ENCODE peak calls at places on chromosomes 12 and 14, in seven cellular contexts. One of them, this sample, is unnamed.

GRCh38 chr12:79911889-79912656 is 22.8 kb downstream of the PPP1R12A start:
- DNase-seq in dorsolateral prefrontal cortex: no peak
- DNase-seq in aorta: no peak
- DNase-seq in naive thymus-derived CD4-positive, alpha-beta T cell: no peak
- DNase-seq in PC-9: no peak
- DNase-seq in tibial artery: no peak
- DNase-seq in CD8-positive, alpha-beta T cell: no peak
- DNase-seq in this sample: no peak

GRCh38 chr12:13941258-13942249 is 39.8 kb downstream of the GRIN2B start:
- DNase-seq in tibial artery: peak; percentile 26
- DNase-seq in dorsolateral prefrontal cortex: no peak
- DNase-seq in PC-9: peak; percentile 53
- DNase-seq in CD8-positive, alpha-beta T cell: no peak
- DNase-seq in naive thymus-derived CD4-positive, alpha-beta T cell: no peak
- DNase-seq in aorta: no peak
- DNase-seq in this sample: peak; percentile 27

GRCh38 chr12:47838286-47838931 is 18.7 kb upstream of the HDAC7 start:
- DNase-seq in CD8-positive, alpha-beta T cell: peak; percentile 42
- DNase-seq in dorsolateral prefrontal cortex: peak; percentile 32
- DNase-seq in aorta: no peak
- DNase-seq in tibial artery: no peak
- DNase-seq in PC-9: peak; percentile 29
- DNase-seq in naive thymus-derived CD4-positive, alpha-beta T cell: no peak
- DNase-seq in this sample: no peak

GRCh38 chr12:11580125-11580751 is 69.2 kb upstream of the ETV6 start:
- DNase-seq in PC-9: peak; percentile 91
- DNase-seq in CD8-positive, alpha-beta T cell: no peak
- DNase-seq in aorta: no peak
- DNase-seq in dorsolateral prefrontal cortex: no peak
- DNase-seq in naive thymus-derived CD4-positive, alpha-beta T cell: no peak
- DNase-seq in tibial artery: peak; percentile 42
- DNase-seq in this sample: peak; percentile 95

GRCh38 chr12:113159937-113160336 is 10.4 kb downstream of the CFAP73 start:
- DNase-seq in CD8-positive, alpha-beta T cell: no peak
- DNase-seq in PC-9: no peak
- DNase-seq in aorta: no peak
- DNase-seq in tibial artery: no peak
- DNase-seq in naive thymus-derived CD4-positive, alpha-beta T cell: no peak
- DNase-seq in dorsolateral prefrontal cortex: peak; percentile 38
- DNase-seq in this sample: no peak

GRCh38 chr12:122079532-122080081 is 1.1 kb downstream of the MLXIP start:
- DNase-seq in tibial artery: no peak
- DNase-seq in PC-9: no peak
- DNase-seq in naive thymus-derived CD4-positive, alpha-beta T cell: no peak
- DNase-seq in CD8-positive, alpha-beta T cell: peak; percentile 23
- DNase-seq in aorta: no peak
- DNase-seq in dorsolateral prefrontal cortex: no peak
- DNase-seq in this sample: no peak

GRCh38 chr12:123150804-123151678 is at the start of gene PITPNM2:
- DNase-seq in CD8-positive, alpha-beta T cell: peak; percentile 66
- DNase-seq in PC-9: peak; percentile 57
- DNase-seq in aorta: peak; percentile 89
- DNase-seq in naive thymus-derived CD4-positive, alpha-beta T cell: peak; percentile 69
- DNase-seq in dorsolateral prefrontal cortex: peak; percentile 46
- DNase-seq in tibial artery: peak; percentile 51
- DNase-seq in this sample: no peak

GRCh38 chr14:63192085-63192484 is 12.2 kb upstream of the RHOJ start:
- DNase-seq in tibial artery: no peak
- DNase-seq in aorta: no peak
- DNase-seq in PC-9: no peak
- DNase-seq in CD8-positive, alpha-beta T cell: no peak
- DNase-seq in dorsolateral prefrontal cortex: no peak
- DNase-seq in naive thymus-derived CD4-positive, alpha-beta T cell: no peak
- DNase-seq in this sample: no peak

GRCh38 chr12:42502671-42503070 is 86.9 kb downstream of the PRICKLE1 start:
- DNase-seq in aorta: no peak
- DNase-seq in naive thymus-derived CD4-positive, alpha-beta T cell: no peak
- DNase-seq in PC-9: no peak
- DNase-seq in dorsolateral prefrontal cortex: no peak
- DNase-seq in CD8-positive, alpha-beta T cell: no peak
- DNase-seq in tibial artery: no peak
- DNase-seq in this sample: no peak

GRCh38 chr12:58364389-58365086 is 423.2 kb downstream of the ATP23 start:
- DNase-seq in aorta: no peak
- DNase-seq in CD8-positive, alpha-beta T cell: no peak
- DNase-seq in tibial artery: no peak
- DNase-seq in dorsolateral prefrontal cortex: no peak
- DNase-seq in PC-9: peak; percentile 19
- DNase-seq in naive thymus-derived CD4-positive, alpha-beta T cell: no peak
- DNase-seq in this sample: peak; percentile 81

GRCh38 chr12:105352940-105353635 is 22.6 kb downstream of the C12orf75 start:
- DNase-seq in PC-9: no peak
- DNase-seq in dorsolateral prefrontal cortex: no peak
- DNase-seq in tibial artery: no peak
- DNase-seq in naive thymus-derived CD4-positive, alpha-beta T cell: no peak
- DNase-seq in CD8-positive, alpha-beta T cell: no peak
- DNase-seq in aorta: no peak
- DNase-seq in this sample: no peak

GRCh38 chr12:19572920-19573558 is 133.7 kb downstream of the AEBP2 start:
- DNase-seq in PC-9: peak; percentile 41
- DNase-seq in dorsolateral prefrontal cortex: no peak
- DNase-seq in tibial artery: no peak
- DNase-seq in CD8-positive, alpha-beta T cell: no peak
- DNase-seq in aorta: no peak
- DNase-seq in naive thymus-derived CD4-positive, alpha-beta T cell: peak; percentile 6
- DNase-seq in this sample: no peak

GRCh38 chr12:130017571-130018449 is 114.0 kb upstream of the TMEM132D start:
- DNase-seq in naive thymus-derived CD4-positive, alpha-beta T cell: no peak
- DNase-seq in aorta: no peak
- DNase-seq in CD8-positive, alpha-beta T cell: no peak
- DNase-seq in PC-9: no peak
- DNase-seq in tibial artery: no peak
- DNase-seq in dorsolateral prefrontal cortex: peak; percentile 80
- DNase-seq in this sample: no peak

GRCh38 chr12:121838096-121838495 is 20.6 kb downstream of the HPD start:
- DNase-seq in tibial artery: no peak
- DNase-seq in CD8-positive, alpha-beta T cell: no peak
- DNase-seq in PC-9: no peak
- DNase-seq in naive thymus-derived CD4-positive, alpha-beta T cell: no peak
- DNase-seq in dorsolateral prefrontal cortex: no peak
- DNase-seq in aorta: no peak
- DNase-seq in this sample: no peak

GRCh38 chr14:82905762-82906161 is 1372.1 kb upstream of the SEL1L start:
- DNase-seq in PC-9: no peak
- DNase-seq in tibial artery: no peak
- DNase-seq in CD8-positive, alpha-beta T cell: no peak
- DNase-seq in aorta: no peak
- DNase-seq in naive thymus-derived CD4-positive, alpha-beta T cell: no peak
- DNase-seq in dorsolateral prefrontal cortex: no peak
- DNase-seq in this sample: no peak

GRCh38 chr14:56213288-56213687 is 95.1 kb downstream of the PELI2 start:
- DNase-seq in dorsolateral prefrontal cortex: no peak
- DNase-seq in tibial artery: no peak
- DNase-seq in CD8-positive, alpha-beta T cell: no peak
- DNase-seq in aorta: no peak
- DNase-seq in PC-9: no peak
- DNase-seq in naive thymus-derived CD4-positive, alpha-beta T cell: no peak
- DNase-seq in this sample: no peak

GRCh38 chr14:56211124-56211523 is 92.9 kb downstream of the PELI2 start:
- DNase-seq in dorsolateral prefrontal cortex: no peak
- DNase-seq in PC-9: no peak
- DNase-seq in tibial artery: no peak
- DNase-seq in CD8-positive, alpha-beta T cell: no peak
- DNase-seq in aorta: no peak
- DNase-seq in naive thymus-derived CD4-positive, alpha-beta T cell: no peak
- DNase-seq in this sample: no peak

GRCh38 chr14:56210570-56210969 is 92.4 kb downstream of the PELI2 start:
- DNase-seq in naive thymus-derived CD4-positive, alpha-beta T cell: no peak
- DNase-seq in PC-9: no peak
- DNase-seq in aorta: no peak
- DNase-seq in dorsolateral prefrontal cortex: no peak
- DNase-seq in CD8-positive, alpha-beta T cell: no peak
- DNase-seq in tibial artery: no peak
- DNase-seq in this sample: no peak

GRCh38 chr14:56211844-56212243 is 93.6 kb downstream of the PELI2 start:
- DNase-seq in naive thymus-derived CD4-positive, alpha-beta T cell: no peak
- DNase-seq in PC-9: no peak
- DNase-seq in aorta: no peak
- DNase-seq in dorsolateral prefrontal cortex: no peak
- DNase-seq in CD8-positive, alpha-beta T cell: no peak
- DNase-seq in tibial artery: no peak
- DNase-seq in this sample: no peak

DNA sequence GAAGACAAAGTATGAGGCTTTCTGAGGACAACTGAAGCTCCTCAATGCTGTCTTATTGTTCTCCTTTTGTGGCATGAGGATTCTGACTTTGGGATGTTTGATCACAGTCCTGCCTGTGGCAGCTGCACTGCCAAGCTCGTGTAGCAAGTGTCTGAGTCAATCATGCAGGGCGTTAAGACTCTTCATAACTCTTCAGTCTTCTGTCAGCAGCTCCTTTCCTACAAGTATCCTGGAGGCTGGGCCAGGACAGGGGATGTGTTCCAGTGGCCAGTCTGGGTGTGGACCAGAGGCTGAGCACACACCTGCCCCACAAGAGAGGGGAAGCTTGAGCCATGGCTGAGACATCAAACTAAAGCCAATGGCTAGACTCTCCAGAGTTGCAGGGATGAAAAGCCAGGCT is 94.3 kb downstream of the PELI2 start:
- DNase-seq in aorta: no peak
- DNase-seq in CD8-positive, alpha-beta T cell: no peak
- DNase-seq in naive thymus-derived CD4-positive, alpha-beta T cell: no peak
- DNase-seq in tibial artery: no peak
- DNase-seq in PC-9: no peak
- DNase-seq in dorsolateral prefrontal cortex: no peak
- DNase-seq in this sample: no peak
- H3K27ac ChIP-seq in aorta: no peak overlapping the region
- H3K27ac ChIP-seq in CD8-positive, alpha-beta T cell: no peak overlapping the region
- H3K27ac ChIP-seq in naive thymus-derived CD4-positive, alpha-beta T cell: no peak overlapping the region
- H3K27ac ChIP-seq in tibial artery: no peak overlapping the region
- H3K27ac ChIP-seq in PC-9: no peak overlapping the region
- H3K27ac ChIP-seq in dorsolateral prefrontal cortex: no peak overlapping the region
- H3K27ac ChIP-seq in this sample: no peak overlapping the region

DNA sequence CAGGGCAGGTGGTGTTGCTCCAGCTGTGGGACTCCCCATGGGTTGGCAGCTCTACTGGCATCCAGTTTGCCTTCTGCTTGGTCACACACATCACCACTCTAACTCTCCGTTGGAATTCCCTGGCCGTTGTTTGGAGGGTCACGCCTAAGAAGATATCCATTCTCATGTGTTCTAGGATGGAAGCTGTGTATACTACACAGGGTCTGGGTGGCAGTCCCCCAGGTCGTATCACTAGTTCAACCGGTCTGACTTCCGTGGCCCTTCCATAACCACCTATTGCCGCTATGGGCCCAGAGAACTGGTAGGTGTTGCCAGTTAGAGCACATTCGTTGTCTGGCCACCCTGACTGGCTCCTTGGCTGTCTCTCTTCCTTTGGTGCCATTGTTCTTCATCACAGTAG is 456.3 kb downstream of the TMEM121 start:
- DNase-seq in PC-9: no peak
- DNase-seq in aorta: no peak
- DNase-seq in dorsolateral prefrontal cortex: no peak
- DNase-seq in naive thymus-derived CD4-positive, alpha-beta T cell: no peak
- DNase-seq in tibial artery: no peak
- DNase-seq in CD8-positive, alpha-beta T cell: no peak
- DNase-seq in this sample: no peak
- H3K27ac ChIP-seq in PC-9: no peak overlapping the region
- H3K27ac ChIP-seq in aorta: no peak overlapping the region
- H3K27ac ChIP-seq in dorsolateral prefrontal cortex: no peak overlapping the region
- H3K27ac ChIP-seq in naive thymus-derived CD4-positive, alpha-beta T cell: no peak overlapping the region
- H3K27ac ChIP-seq in tibial artery: no peak overlapping the region
- H3K27ac ChIP-seq in CD8-positive, alpha-beta T cell: no peak overlapping the region
- H3K27ac ChIP-seq in this sample: no peak overlapping the region

GRCh38 chr12:124680863-124681778 is 113.7 kb upstream of the NCOR2 start:
- DNase-seq in tibial artery: peak; percentile 83
- DNase-seq in CD8-positive, alpha-beta T cell: no peak
- DNase-seq in naive thymus-derived CD4-positive, alpha-beta T cell: no peak
- DNase-seq in aorta: peak; percentile 90
- DNase-seq in PC-9: peak; percentile 72
- DNase-seq in dorsolateral prefrontal cortex: no peak
- DNase-seq in this sample: peak; percentile 64
- H3K27ac ChIP-seq in tibial artery: peak overlapping the region; percentile 70
- H3K27ac ChIP-seq in CD8-positive, alpha-beta T cell: no peak overlapping the region
- H3K27ac ChIP-seq in naive thymus-derived CD4-positive, alpha-beta T cell: no peak overlapping the region
- H3K27ac ChIP-seq in aorta: no peak overlapping the region
- H3K27ac ChIP-seq in PC-9: peak overlapping the region; percentile 95
- H3K27ac ChIP-seq in dorsolateral prefrontal cortex: no peak overlapping the region
- H3K27ac ChIP-seq in this sample: peak overlapping the region; percentile 65

GRCh38 chr12:56040151-56040550 is 1.6 kb upstream of the RPS26 start:
- DNase-seq in CD8-positive, alpha-beta T cell: no peak
- DNase-seq in naive thymus-derived CD4-positive, alpha-beta T cell: no peak
- DNase-seq in aorta: no peak
- DNase-seq in dorsolateral prefrontal cortex: no peak
- DNase-seq in tibial artery: no peak
- DNase-seq in PC-9: no peak
- DNase-seq in this sample: no peak
- H3K27ac ChIP-seq in CD8-positive, alpha-beta T cell: no peak overlapping the region
- H3K27ac ChIP-seq in naive thymus-derived CD4-positive, alpha-beta T cell: no peak overlapping the region
- H3K27ac ChIP-seq in aorta: no peak overlapping the region
- H3K27ac ChIP-seq in dorsolateral prefrontal cortex: no peak overlapping the region
- H3K27ac ChIP-seq in tibial artery: no peak overlapping the region
- H3K27ac ChIP-seq in PC-9: no peak overlapping the region
- H3K27ac ChIP-seq in this sample: no peak overlapping the region

GRCh38 chr12:110744697-110745264 is 2.1 kb upstream of the PPP1CC start:
- DNase-seq in dorsolateral prefrontal cortex: no peak
- DNase-seq in tibial artery: no peak
- DNase-seq in CD8-positive, alpha-beta T cell: no peak
- DNase-seq in PC-9: peak; percentile 78
- DNase-seq in naive thymus-derived CD4-positive, alpha-beta T cell: no peak
- DNase-seq in aorta: peak; percentile 33
- DNase-seq in this sample: no peak

GRCh38 chr12:110743571-110744093 is 941 bp upstream of the PPP1CC start:
- DNase-seq in PC-9: no peak
- DNase-seq in naive thymus-derived CD4-positive, alpha-beta T cell: no peak
- DNase-seq in CD8-positive, alpha-beta T cell: no peak
- DNase-seq in dorsolateral prefrontal cortex: peak; percentile 67
- DNase-seq in tibial artery: peak; percentile 30
- DNase-seq in aorta: peak; percentile 78
- DNase-seq in this sample: no peak

GRCh38 chr12:110745632-110746284 is 3.1 kb upstream of the PPP1CC start:
- DNase-seq in CD8-positive, alpha-beta T cell: no peak
- DNase-seq in PC-9: no peak
- DNase-seq in dorsolateral prefrontal cortex: no peak
- DNase-seq in tibial artery: no peak
- DNase-seq in naive thymus-derived CD4-positive, alpha-beta T cell: no peak
- DNase-seq in aorta: peak; percentile 36
- DNase-seq in this sample: no peak

GRCh38 chr12:110742718-110743570 is at the start of gene PPP1CC:
- DNase-seq in CD8-positive, alpha-beta T cell: peak; percentile 91
- DNase-seq in dorsolateral prefrontal cortex: peak; percentile 91
- DNase-seq in PC-9: peak; percentile 89
- DNase-seq in tibial artery: peak; percentile 96
- DNase-seq in aorta: peak; percentile 97
- DNase-seq in naive thymus-derived CD4-positive, alpha-beta T cell: peak; percentile 93
- DNase-seq in this sample: peak; percentile 57

DNA sequence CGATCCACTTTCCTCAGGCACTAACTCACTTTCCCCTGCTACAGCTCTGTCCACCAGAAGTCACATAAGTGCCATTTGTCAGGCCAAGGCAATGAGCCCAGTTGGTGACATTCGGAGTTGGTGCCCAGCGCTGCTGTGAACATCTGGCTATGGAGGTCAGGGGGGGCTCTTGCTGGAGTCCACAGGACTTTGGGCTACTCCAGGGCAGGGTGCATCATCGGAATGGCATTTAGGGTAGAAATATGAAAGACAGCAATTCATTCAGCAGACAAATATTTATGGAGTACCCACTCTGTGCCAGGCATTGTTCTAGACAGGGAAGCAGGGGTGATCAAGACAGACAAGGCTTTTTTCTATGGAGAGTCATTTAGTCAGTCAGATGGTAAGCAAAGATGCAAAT is 1.5 kb upstream of the PPP1CC start:
- DNase-seq in aorta: peak; percentile 73
- DNase-seq in CD8-positive, alpha-beta T cell: no peak
- DNase-seq in tibial artery: no peak
- DNase-seq in PC-9: peak; percentile 54
- DNase-seq in dorsolateral prefrontal cortex: peak; percentile 59
- DNase-seq in naive thymus-derived CD4-positive, alpha-beta T cell: no peak
- DNase-seq in this sample: no peak
- H3K27ac ChIP-seq in aorta: no peak overlapping the region
- H3K27ac ChIP-seq in CD8-positive, alpha-beta T cell: no peak overlapping the region
- H3K27ac ChIP-seq in tibial artery: peak overlapping the region; percentile 90
- H3K27ac ChIP-seq in PC-9: no peak overlapping the region
- H3K27ac ChIP-seq in dorsolateral prefrontal cortex: peak overlapping the region; percentile 93
- H3K27ac ChIP-seq in naive thymus-derived CD4-positive, alpha-beta T cell: no peak overlapping the region
- H3K27ac ChIP-seq in this sample: peak overlapping the region; percentile 40